ENCODE peak calls at places on chromosomes 2 and 18, in ten cellular contexts. U is cardiac fibroblast; L is CD8-positive, alpha-beta T cell; B is HepG2; K is left ventricle myocardium inferior; Q is fibroblast of mammary gland; C is SK-MEL-5; Z is posterior vena cava; W is heart right ventricle; H is Right ventricle myocardium superior. N is an unnamed sample.

GRCh38 chr2:238169708-238170251 is 11.0 kb downstream of the ERFE start:
- DNase-seq in U (peak; percentile 97), L (no peak), B (no peak), K (no peak), Q (peak; percentile 100), C (no peak), Z (no peak), W (no peak), H (no peak), N (peak; percentile 44)

GRCh38 chr2:102499558-102499957 is 26.5 kb downstream of the SLC9A4 start:
- DNase-seq in U (no peak), L (no peak), B (no peak), K (no peak), Q (no peak), C (no peak), Z (no peak), W (no peak), H (no peak), N (no peak)

GRCh38 chr2:117571590-117572349 is 242.7 kb upstream of the DDX18 start:
- DNase-seq in U (no peak), L (no peak), B (no peak), K (no peak), Q (no peak), C (no peak), Z (no peak), W (no peak), H (no peak), N (no peak)

GRCh38 chr2:128661289-128661688 is 342.6 kb upstream of the HS6ST1 start:
- DNase-seq in U (no peak), L (no peak), B (no peak), K (no peak), Q (no peak), C (no peak), Z (peak; percentile 38), W (no peak), H (no peak), N (no peak)

GRCh38 chr2:200445284-200445683 is 64.6 kb downstream of the KCTD18 start:
- DNase-seq in U (no peak), L (no peak), B (no peak), K (no peak), Q (no peak), C (no peak), Z (no peak), W (no peak), H (no peak), N (no peak)

GRCh38 chr18:47163241-47163640 is 12.9 kb downstream of the IER3IP1 start:
- DNase-seq in U (peak; percentile 64), L (no peak), B (no peak), K (no peak), Q (peak; percentile 85), C (no peak), Z (no peak), W (no peak), H (no peak), N (no peak)

GRCh38 chr18:7617738-7618422 is 50.8 kb downstream of the PTPRM start:
- DNase-seq in U (peak; percentile 80), L (no peak), B (no peak), K (no peak), Q (peak; percentile 86), C (no peak), Z (no peak), W (no peak), H (no peak), N (no peak)

GRCh38 chr2:80238692-80239469 is 65.7 kb downstream of the LRRTM1 start:
- DNase-seq in U (peak; percentile 21), L (no peak), B (peak; percentile 14), K (no peak), Q (peak; percentile 49), C (peak; percentile 70), Z (no peak), W (no peak), H (no peak), N (no peak)

GRCh38 chr18:49859725-49860124 is 46.4 kb upstream of the ACAA2 start:
- DNase-seq in U (no peak), L (no peak), B (no peak), K (no peak), Q (no peak), C (no peak), Z (no peak), W (no peak), H (no peak), N (no peak)

GRCh38 chr2:188293601-188294482 is 2.2 kb downstream of the GULP1 start:
- DNase-seq in U (peak; percentile 74), L (no peak), B (no peak), K (peak; percentile 55), Q (peak; percentile 79), C (peak; percentile 65), Z (peak; percentile 83), W (peak; percentile 48), H (peak; percentile 65), N (peak; percentile 76)

GRCh38 chr2:45264227-45265225 is 255.3 kb upstream of the SIX2 start:
- DNase-seq in U (no peak), L (no peak), B (no peak), K (no peak), Q (peak; percentile 90), C (no peak), Z (no peak), W (no peak), H (no peak), N (no peak)

GRCh38 chr2:39584283-39584972 is 81.3 kb upstream of the TMEM178A start:
- DNase-seq in U (peak; percentile 74), L (no peak), B (no peak), K (no peak), Q (peak; percentile 82), C (no peak), Z (no peak), W (no peak), H (no peak), N (no peak)

GRCh38 chr18:24561369-24561768 is 100.9 kb downstream of the HRH4 start:
- DNase-seq in U (no peak), L (no peak), B (no peak), K (no peak), Q (no peak), C (no peak), Z (no peak), W (no peak), H (no peak), N (no peak)

GRCh38 chr18:67553471-67553870 is 37.0 kb upstream of the DSEL start:
- DNase-seq in U (no peak), L (no peak), B (no peak), K (no peak), Q (no peak), C (no peak), Z (no peak), W (no peak), H (no peak), N (no peak)

GRCh38 chr2:176391020-176391419 is 121.8 kb downstream of the MTX2 start:
- DNase-seq in U (no peak), L (no peak), B (no peak), K (no peak), Q (no peak), C (no peak), Z (no peak), W (no peak), H (no peak), N (no peak)